ENCODE peak calls at places on chromosomes 12 and 14, in seven cellular contexts. R is AG08395; Z is stimulated activated CD8-positive, alpha-beta memory T cell treated with anti-CD3 and anti-CD28 coated beads, Interleukin-4, amount 100 ng/mL, for 4 hours; U is activated T-cell treated with anti-CD3 and anti-CD28 coated beads for 24 hours; O is CD8-positive, alpha-beta memory T cell; K is hippocampal formation; A is AML-193. Y is an unnamed sample.

GRCh38 chr14:64786296-64787149 is 82.3 kb downstream of the PLEKHG3 start:
- DNase-seq in K (no peak), A (no peak), O (no peak), R (peak), U (no peak), Z (no peak), Y (no peak)

GRCh38 chr14:105974902-105975301 is 448.5 kb downstream of the TMEM121 start:
- DNase-seq in Z (peak), O (peak), U (peak), A (no peak), R (no peak), K (no peak), Y (no peak)

GRCh38 chr12:96094201-96094600 is 58.8 kb upstream of the LTA4H start:
- DNase-seq in A (peak), U (no peak), R (no peak), Z (no peak), K (no peak), O (no peak), Y (no peak)

GRCh38 chr14:28676481-28676880 is 90.1 kb upstream of the FOXG1 start:
- DNase-seq in O (no peak), R (no peak), Z (no peak), A (no peak), K (no peak), U (no peak), Y (no peak)

GRCh38 chr12:106084048-106084671 is 54.6 kb downstream of the NUAK1 start:
- DNase-seq in K (no peak), Z (no peak), R (peak), U (no peak), A (no peak), O (no peak), Y (no peak)

GRCh38 chr12:26176725-26177124 is 18.6 kb upstream of the SSPN start:
- DNase-seq in K (no peak), A (no peak), O (no peak), Z (no peak), R (no peak), U (no peak), Y (no peak)

GRCh38 chr12:63396135-63396534 is 245.1 kb upstream of the AVPR1A start:
- DNase-seq in A (no peak), K (no peak), U (no peak), Z (no peak), O (no peak), R (no peak), Y (no peak)

GRCh38 chr14:92510972-92511371 is 2.6 kb upstream of the RIN3 start:
- DNase-seq in R (no peak), K (no peak), Z (no peak), A (no peak), O (no peak), U (no peak), Y (no peak)

GRCh38 chr14:90758959-90759358 is 57.3 kb downstream of the TTC7B start:
- DNase-seq in K (peak), U (no peak), R (peak), O (no peak), A (no peak), Z (no peak), Y (peak)

GRCh38 chr14:74922752-74923401 is at the start of gene RPS6KL1:
- DNase-seq in U (peak), A (peak), O (peak), Z (no peak), R (peak), K (peak), Y (peak)

GRCh38 chr14:69004731-69005431 is 25.8 kb upstream of the ACTN1 start:
- DNase-seq in K (no peak), A (no peak), U (no peak), R (no peak), Z (no peak), O (no peak), Y (no peak)

Y was measured in suprapubic skin.